ENCODE peak calls at places on chromosomes 2 and 18, in four cellular contexts. X is A549, W is K562, B is HepG2. U is an unnamed sample.

GRCh38 chr2:44342854-44343253 is 18.4 kb downstream of the PREPL start:
- DNase-seq in W (no peak), X (peak; percentile 66), B (peak; percentile 51), U (no peak)

GRCh38 chr2:241901018-241901380 is 31.5 kb downstream of the RTP5 start:
- DNase-seq in W (no peak), X (no peak), B (no peak), U (no peak)

GRCh38 chr2:160910681-160911080 is 249.5 kb upstream of the TANK start:
- DNase-seq in W (no peak), X (no peak), B (no peak), U (no peak)

GRCh38 chr18:31267823-31268481 is 50.0 kb upstream of the DSG1 start:
- DNase-seq in B (no peak), X (no peak), W (no peak), U (no peak)

GRCh38 chr2:8985561-8986326 is 17.7 kb downstream of the MBOAT2 start:
- DNase-seq in B (no peak), X (no peak), W (no peak), U (no peak)

GRCh38 chr2:188645982-188646381 is 328.2 kb upstream of the COL3A1 start:
- DNase-seq in W (no peak), X (no peak), B (no peak), U (no peak)

GRCh38 chr2:64914735-64915509 is 74.3 kb upstream of the SLC1A4 start:
- DNase-seq in X (no peak), B (no peak), W (peak; percentile 21), U (no peak)

GRCh38 chr2:99729104-99729503 is 239.3 kb upstream of the REV1 start:
- DNase-seq in W (no peak), B (no peak), X (no peak), U (no peak)

GRCh38 chr2:133120310-133120709 is 448.0 kb downstream of the NCKAP5 start:
- DNase-seq in X (no peak), B (no peak), W (no peak), U (no peak)

GRCh38 chr2:156476516-156477206 is 40.5 kb downstream of the GPD2 start:
- DNase-seq in B (no peak), W (no peak), X (no peak), U (no peak)

GRCh38 chr2:191187105-191187829 is 36.5 kb upstream of the STAT4 start:
- DNase-seq in B (no peak), X (no peak), W (no peak), U (no peak)

GRCh38 chr2:226452768-226453167 is 346.9 kb downstream of the IRS1 start:
- DNase-seq in W (no peak), B (no peak), X (no peak), U (no peak)

GRCh38 chr2:203327918-203328734 is at the start of gene ABI2:
- DNase-seq in X (peak; percentile 85), B (peak; percentile 84), W (peak; percentile 87), U (peak; percentile 95)

GRCh38 chr18:50372743-50373142 is 2.1 kb upstream of the SKA1 start:
- DNase-seq in W (no peak), B (no peak), X (no peak), U (no peak)

GRCh38 chr2:12549641-12550040 is 167.1 kb upstream of the TRIB2 start:
- DNase-seq in W (no peak), B (no peak), X (no peak), U (no peak)

GRCh38 chr18:43134876-43135275 is 19.4 kb upstream of the RIT2 start:
- DNase-seq in B (no peak), X (no peak), W (no peak), U (no peak)

GRCh38 chr2:175823291-175824073 is 178.6 kb downstream of the LNPK start:
- DNase-seq in W (no peak), B (no peak), X (no peak), U (no peak)

GRCh38 chr18:9435041-9435440 is 40.3 kb upstream of the RALBP1 start:
- DNase-seq in B (no peak), X (no peak), W (no peak), U (no peak)

GRCh38 chr18:23894661-23895175 is 119.8 kb upstream of the TTC39C start:
- DNase-seq in X (no peak), W (no peak), B (no peak), U (no peak)

GRCh38 chr2:101518470-101519172 is 43.7 kb upstream of the RFX8 start:
- DNase-seq in B (peak; percentile 78), X (peak; percentile 83), W (peak; percentile 32), U (peak; percentile 46)

GRCh38 chr2:43084699-43085091 is 141.7 kb downstream of the ZFP36L2 start:
- DNase-seq in B (no peak), X (no peak), W (no peak), U (no peak)

GRCh38 chr2:201406077-201406662 is 45.1 kb downstream of the TRAK2 start:
- DNase-seq in X (no peak), W (peak; percentile 26), B (peak; percentile 57), U (no peak)

GRCh38 chr2:57396364-57397098 is 650.1 kb upstream of the VRK2 start:
- DNase-seq in W (no peak), X (peak; percentile 23), B (no peak), U (no peak)

GRCh38 chr2:241103176-241103595 is 1.1 kb upstream of the MTERF4 start:
- DNase-seq in X (no peak), W (no peak), B (no peak), U (no peak)

GRCh38 chr2:223648755-223649154 is 46.6 kb upstream of the SCG2 start:
- DNase-seq in W (no peak), B (no peak), X (no peak), U (no peak)

GRCh38 chr2:241047253-241048010 is 49.0 kb downstream of the SNED1 start:
- DNase-seq in X (no peak), B (no peak), W (no peak), U (no peak)

GRCh38 chr2:129728251-129728972 is 251.1 kb upstream of the RAB6C start:
- DNase-seq in X (no peak), B (no peak), W (no peak), U (no peak)

GRCh38 chr2:197870137-197870536 is 65.7 kb downstream of the PLCL1 start:
- DNase-seq in W (no peak), B (no peak), X (no peak), U (no peak)

GRCh38 chr2:171185941-171186340 is 25.2 kb upstream of the TLK1 start:
- DNase-seq in W (no peak), B (no peak), X (no peak), U (no peak)

GRCh38 chr18:24185805-24186204 is 46.9 kb downstream of the CABYR start:
- DNase-seq in X (no peak), W (no peak), B (no peak), U (no peak)

GRCh38 chr2:234290671-234291070 is 206.2 kb downstream of the ARL4C start:
- DNase-seq in W (no peak), B (no peak), X (no peak), U (no peak)

GRCh38 chr2:118854507-118855300 is 7.3 kb upstream of the EN1 start:
- DNase-seq in W (no peak), X (no peak), B (no peak), U (no peak)

GRCh38 chr18:37684183-37684582 is 118.6 kb upstream of the CELF4 start:
- DNase-seq in X (no peak), B (no peak), W (no peak), U (no peak)

DNA sequence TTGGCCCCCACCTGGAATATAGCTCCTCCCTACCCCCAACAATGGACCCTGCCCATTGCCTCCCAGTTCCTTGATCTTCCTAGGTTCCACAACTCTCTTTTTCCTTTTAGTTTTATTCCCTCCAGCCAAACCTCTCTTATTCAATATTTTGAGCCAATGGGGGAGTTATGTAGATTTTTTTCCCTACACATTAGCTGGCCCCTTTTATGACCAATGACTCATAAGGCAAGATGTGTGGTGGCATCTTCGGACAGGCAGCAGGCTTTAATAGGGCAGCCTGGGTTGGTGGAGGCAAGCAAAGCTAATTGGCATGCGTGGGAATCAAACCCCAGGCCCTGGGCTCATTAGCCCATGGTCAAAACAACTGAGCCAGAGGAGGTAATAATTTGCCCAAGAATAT is 9.2 kb downstream of the GRP start:
- DNase-seq in W (no peak), X (no peak), B (no peak), U (no peak)
- TF ChIP-seq HMGXB4 in W (no peak), X (no peak), B (no peak), U (no peak)

GRCh38 chr2:102718387-102719316 is 43.2 kb upstream of the TMEM182 start:
- DNase-seq in B (no peak), X (no peak), W (no peak), U (no peak)

DNA sequence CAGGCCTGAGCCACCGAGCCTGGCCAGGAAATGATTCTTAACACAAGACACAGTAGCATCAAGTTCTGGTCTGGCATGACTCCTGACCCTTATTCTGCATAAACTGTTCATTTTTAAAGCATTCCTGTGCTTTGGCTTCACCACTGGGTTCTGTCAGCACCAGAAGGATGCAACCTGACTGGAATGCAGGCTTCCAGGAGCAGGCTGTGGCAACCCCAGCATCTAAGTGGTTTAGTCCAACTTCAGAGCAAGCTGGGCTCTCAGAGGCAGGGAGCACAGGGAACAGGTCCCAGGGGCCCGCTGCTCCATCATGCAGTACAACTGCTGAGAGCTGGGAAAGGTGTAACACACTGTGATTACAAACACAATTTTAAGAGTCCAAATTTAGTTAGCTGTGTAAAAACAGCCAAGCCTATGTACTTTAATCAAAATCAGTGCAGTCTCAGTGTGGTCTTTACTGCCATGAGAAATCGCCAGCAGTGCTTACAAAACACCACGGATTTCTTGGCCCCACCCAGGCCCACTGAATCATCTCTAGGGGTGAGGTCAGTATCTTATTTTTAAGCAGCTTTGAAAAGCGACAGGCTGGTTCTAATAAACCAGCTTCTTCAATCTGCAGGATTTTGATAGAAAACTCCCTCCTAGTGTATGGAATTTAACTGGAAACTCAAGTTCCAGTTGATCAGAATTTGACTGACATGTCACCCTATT is 44.4 kb upstream of the TMEM182 start:
- DNase-seq in W (no peak), X (no peak), B (no peak), U (no peak)
- TF ChIP-seq MAX in W (no peak), X (no peak), B (no peak), U (no peak)

GRCh38 chr2:166592750-166593149 is 98.7 kb upstream of the SCN7A start:
- DNase-seq in B (no peak), W (no peak), X (no peak), U (no peak)

DNA sequence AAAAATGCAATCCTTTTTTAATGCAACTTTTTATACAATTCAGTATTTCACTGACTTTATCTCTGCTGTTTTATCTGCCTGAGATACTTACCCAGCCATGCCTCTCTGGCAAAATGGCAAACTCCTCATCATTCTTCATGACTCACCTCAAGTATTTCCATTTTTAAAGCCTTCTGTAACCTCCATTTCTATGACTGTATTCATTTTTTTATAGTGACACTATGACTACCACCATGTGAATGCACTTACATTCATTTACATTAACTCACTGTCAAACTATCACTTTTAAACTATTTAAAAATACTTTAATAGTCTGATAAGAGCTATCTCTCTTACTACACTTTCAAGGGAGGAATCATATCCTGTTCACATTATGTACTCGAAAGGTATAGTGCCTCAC is 99.4 kb upstream of the SCN7A start:
- DNase-seq in B (no peak), W (no peak), X (no peak), U (no peak)
- TF ChIP-seq ESRRA in B (no peak), W (no peak), X (no peak), U (no peak)

GRCh38 chr2:180559766-180560165 is 420.6 kb upstream of the UBE2E3 start:
- DNase-seq in X (no peak), W (no peak), B (no peak), U (no peak)
- TF ChIP-seq HMGXB4 in X (no peak), W (no peak), B (no peak), U (no peak)

DNA sequence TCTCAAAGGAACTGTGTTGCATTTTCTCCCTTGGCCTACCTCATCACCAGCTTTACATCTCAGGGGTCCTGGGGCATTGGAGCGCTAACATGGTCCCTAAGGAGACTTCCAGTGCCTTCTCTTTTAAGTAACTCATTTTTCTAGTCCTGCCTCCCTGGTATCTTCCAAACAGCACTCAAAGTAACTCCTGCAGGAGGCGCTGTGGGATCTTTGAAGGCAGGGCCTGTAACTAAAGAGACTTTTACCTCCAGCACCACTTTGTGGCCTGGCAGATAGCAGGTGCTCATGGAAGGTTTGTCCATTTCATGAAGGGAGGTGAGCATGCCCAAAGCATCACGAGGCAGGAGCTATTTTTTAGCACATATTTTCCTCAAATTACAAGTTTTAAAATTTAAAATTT is 411.0 kb upstream of the GYPC start:
- DNase-seq in B (peak; percentile 61), X (peak; percentile 59), W (peak; percentile 59), U (peak; percentile 63)
- TF ChIP-seq MAX in B (no peak), X (no peak), W (no peak), U (no peak)

U was measured in WTC11.